ENCODE peak calls at places on chromosomes 2 and 18, in seven cellular contexts. L is PC-9, T is DND-41, U is kidney epithelial cell, S is Right ventricle myocardium superior, K is hepatocyte, E is cardiac fibroblast. V is an unnamed sample.

GRCh38 chr18:64271975-64272659 is 123.2 kb upstream of the LINC00305 start:
- DNase-seq in T (no peak), L (no peak), E (no peak), U (no peak), S (no peak), K (no peak), V (no peak)

GRCh38 chr2:237196866-237197618 is 111.4 kb downstream of the COPS8 start:
- DNase-seq in T (no peak), S (no peak), K (no peak), E (peak), U (no peak), L (peak), V (no peak)

GRCh38 chr2:63050916-63051794 is 525 bp downstream of the OTX1 start:
- DNase-seq in L (no peak), T (peak), S (no peak), E (no peak), U (no peak), K (peak), V (no peak)

GRCh38 chr18:48982269-48982668 is 31.5 kb upstream of the SMAD7 start:
- DNase-seq in K (no peak), L (no peak), S (no peak), U (no peak), E (no peak), T (no peak), V (no peak)

GRCh38 chr18:77099501-77100370 is 32.8 kb downstream of the MBP start:
- DNase-seq in E (no peak), K (no peak), T (peak), S (no peak), L (no peak), U (no peak), V (no peak)

GRCh38 chr2:168541887-168542286 is 85.8 kb downstream of the CERS6 start:
- DNase-seq in E (no peak), S (no peak), T (no peak), U (no peak), K (no peak), L (no peak), V (no peak)

GRCh38 chr2:98140210-98140609 is 53.2 kb downstream of the VWA3B start:
- DNase-seq in S (peak), U (no peak), L (no peak), K (peak), T (no peak), E (peak), V (no peak)

GRCh38 chr2:72138011-72138881 is 9.4 kb downstream of the CYP26B1 start:
- DNase-seq in L (peak), T (no peak), U (no peak), E (no peak), K (no peak), S (peak), V (no peak)

GRCh38 chr2:205930209-205930608 is 155.8 kb downstream of the INO80D start:
- DNase-seq in U (no peak), T (no peak), E (peak), S (no peak), K (no peak), L (no peak), V (no peak)

GRCh38 chr18:26714739-26715138 is 150.8 kb downstream of the AQP4 start:
- DNase-seq in K (no peak), E (no peak), T (no peak), U (no peak), L (no peak), S (no peak), V (no peak)

GRCh38 chr2:113886479-113887383 is 3.2 kb upstream of the ACTR3 start:
- DNase-seq in U (peak), E (peak), K (no peak), L (peak), S (no peak), T (no peak), V (peak)

GRCh38 chr2:11305958-11306357 is 38.5 kb downstream of the ROCK2 start:
- DNase-seq in T (no peak), E (peak), K (peak), L (no peak), S (no peak), U (no peak), V (no peak)

GRCh38 chr2:173271825-173272224 is 82.8 kb upstream of the CDCA7 start:
- DNase-seq in E (peak), T (no peak), L (peak), S (no peak), K (no peak), U (no peak), V (no peak)

GRCh38 chr2:225670111-225670974 is 270.8 kb downstream of the NYAP2 start:
- DNase-seq in K (peak), U (no peak), L (no peak), S (no peak), E (peak), T (no peak), V (peak)

GRCh38 chr2:170812716-170813585 is 3.7 kb upstream of the GAD1 start:
- DNase-seq in K (peak), U (peak), L (peak), E (peak), T (peak), S (no peak), V (peak)

GRCh38 chr2:42581257-42581656 is 12.8 kb downstream of the MTA3 start:
- DNase-seq in T (no peak), L (no peak), K (no peak), S (no peak), E (no peak), U (no peak), V (no peak)

GRCh38 chr2:28367667-28368416 is 24.8 kb upstream of the FOSL2 start:
- DNase-seq in K (no peak), S (no peak), T (no peak), L (no peak), U (no peak), E (no peak), V (no peak)

GRCh38 chr2:198973785-198974184 is 484.0 kb downstream of the SATB2 start:
- DNase-seq in K (no peak), S (no peak), L (no peak), U (no peak), T (no peak), E (no peak), V (no peak)

GRCh38 chr18:24552218-24552617 is 91.8 kb downstream of the HRH4 start:
- DNase-seq in S (no peak), K (no peak), T (no peak), L (no peak), E (no peak), U (no peak), V (no peak)

GRCh38 chr2:64331430-64331700 is 122.6 kb upstream of the LGALSL start:
- DNase-seq in L (no peak), U (no peak), K (no peak), T (no peak), E (no peak), S (no peak), V (no peak)

GRCh38 chr2:42835577-42836371 is 43.4 kb upstream of the HAAO start:
- DNase-seq in E (peak), S (no peak), T (no peak), U (peak), L (peak), K (no peak), V (no peak)

GRCh38 chr2:68696554-68696953 is 38.1 kb upstream of the ARHGAP25 start:
- DNase-seq in E (no peak), U (no peak), K (no peak), S (no peak), L (no peak), T (no peak), V (no peak)

GRCh38 chr2:201835066-201835465 is 28.7 kb downstream of the CDK15 start:
- DNase-seq in E (no peak), L (no peak), T (no peak), U (no peak), S (no peak), K (no peak), V (no peak)

GRCh38 chr2:71801969-71802368 is 345.7 kb downstream of the CYP26B1 start:
- DNase-seq in S (peak), E (peak), K (peak), U (no peak), T (no peak), L (peak), V (peak)

GRCh38 chr2:30203156-30203555 is 28.2 kb upstream of the LBH start:
- DNase-seq in K (no peak), E (no peak), L (no peak), T (no peak), U (no peak), S (no peak), V (no peak)

GRCh38 chr2:179268277-179268935 is 3.8 kb upstream of the SESTD1 start:
- DNase-seq in S (peak), U (no peak), E (peak), K (no peak), T (no peak), L (peak), V (no peak)

GRCh38 chr2:202831241-202831997 is 40.1 kb downstream of the ICA1L start:
- DNase-seq in T (peak), E (peak), U (no peak), K (peak), L (peak), S (no peak), V (peak)

GRCh38 chr2:63796376-63796775 is 45.3 kb upstream of the UGP2 start:
- DNase-seq in L (no peak), T (no peak), U (no peak), E (no peak), K (no peak), S (no peak), V (no peak)

GRCh38 chr2:33598472-33599174 is 476 bp downstream of the FAM98A start:
- DNase-seq in K (peak), S (no peak), E (peak), U (no peak), T (peak), L (peak), V (peak)

GRCh38 chr2:119387381-119388129 is 20.8 kb downstream of the DBI start:
- DNase-seq in E (peak), S (peak), U (peak), T (peak), K (peak), L (peak), V (peak)

GRCh38 chr2:150292807-150293206 is 194.7 kb downstream of the RND3 start:
- DNase-seq in L (no peak), S (no peak), T (no peak), K (no peak), U (no peak), E (no peak), V (no peak)

GRCh38 chr2:189115126-189115525 is 64.4 kb downstream of the COL5A2 start:
- DNase-seq in K (no peak), S (no peak), T (no peak), L (no peak), E (peak), U (no peak), V (no peak)

GRCh38 chr2:111522231-111522768 is 361.7 kb downstream of the ANAPC1 start:
- DNase-seq in E (peak), L (no peak), U (no peak), K (peak), S (no peak), T (no peak), V (no peak)

GRCh38 chr2:219058541-219059374 is 2.0 kb downstream of the IHH start:
- DNase-seq in S (peak), E (no peak), L (peak), K (peak), U (no peak), T (no peak), V (no peak)

GRCh38 chr2:241391892-241392665 is 36.0 kb downstream of the FARP2 start:
- DNase-seq in U (no peak), S (no peak), K (peak), T (no peak), L (peak), E (peak), V (peak)